ENCODE peak calls at places on chromosomes 11 and 22, in seven cellular contexts. P is IMR-90, G is upper lobe of right lung, I is lower lobe of right lung, Z is AG04450, D is A549, L is MM.1S. U is an unnamed sample.

GRCh38 chr11:31325162-31325561 is 44.4 kb downstream of the DCDC1 start:
- DNase-seq in P (peak; percentile 44), G (no peak), I (no peak), Z (no peak), D (no peak), L (no peak), U (no peak)

GRCh38 chr11:31943056-31943780 is 132.1 kb upstream of the PAX6 start:
- DNase-seq in P (no peak), G (no peak), I (no peak), Z (no peak), D (no peak), L (no peak), U (peak; percentile 29)

GRCh38 chr11:119205080-119205479 is 1.1 kb upstream of the CBL start:
- DNase-seq in P (no peak), G (peak; percentile 77), I (peak; percentile 73), Z (no peak), D (no peak), L (no peak), U (no peak)

GRCh38 chr22:43570531-43571144 is 158.8 kb downstream of the MPPED1 start:
- DNase-seq in P (no peak), G (no peak), I (no peak), Z (no peak), D (no peak), L (no peak), U (no peak)

GRCh38 chr11:122198291-122198983 is 82.4 kb upstream of the BLID start:
- DNase-seq in P (peak; percentile 52), G (no peak), I (no peak), Z (no peak), D (no peak), L (no peak), U (no peak)

GRCh38 chr11:118998388-118998717 is 415 bp downstream of the CENATAC start:
- DNase-seq in P (no peak), G (no peak), I (no peak), Z (no peak), D (no peak), L (no peak), U (no peak)

GRCh38 chr22:48433647-48434046 is 1394.0 kb downstream of the BRD1 start:
- DNase-seq in P (no peak), G (peak; percentile 31), I (no peak), Z (no peak), D (no peak), L (no peak), U (no peak)

GRCh38 chr11:76469141-76469540 is 24.3 kb downstream of the EMSY start:
- DNase-seq in P (no peak), G (no peak), I (no peak), Z (no peak), D (no peak), L (no peak), U (no peak)

GRCh38 chr11:72971611-72972010 is 157.4 kb downstream of the ATG16L2 start:
- DNase-seq in P (no peak), G (no peak), I (no peak), Z (no peak), D (no peak), L (no peak), U (no peak)

GRCh38 chr22:31442768-31443489 is 43.5 kb downstream of the DRG1 start:
- DNase-seq in P (no peak), G (no peak), I (no peak), Z (no peak), D (no peak), L (no peak), U (no peak)

GRCh38 chr11:129694966-129695365 is 120.7 kb upstream of the TMEM45B start:
- DNase-seq in P (no peak), G (peak; percentile 38), I (no peak), Z (no peak), D (no peak), L (no peak), U (no peak)

GRCh38 chr22:49567894-49568750 is 259.6 kb downstream of the BRD1 start:
- DNase-seq in P (no peak), G (no peak), I (no peak), Z (no peak), D (no peak), L (no peak), U (no peak)

GRCh38 chr11:119389611-119390254 is 8.2 kb upstream of the USP2 start:
- DNase-seq in P (no peak), G (no peak), I (no peak), Z (no peak), D (peak; percentile 40), L (peak; percentile 39), U (no peak)

GRCh38 chr11:84549221-84549620 is 1077.9 kb downstream of the DLG2 start:
- DNase-seq in P (no peak), G (no peak), I (no peak), Z (no peak), D (no peak), L (peak; percentile 46), U (peak; percentile 43)

GRCh38 chr22:36010913-36011312 is 17.7 kb downstream of the RBFOX2 start:
- DNase-seq in P (peak; percentile 92), G (no peak), I (no peak), Z (peak; percentile 55), D (no peak), L (no peak), U (no peak)

GRCh38 chr11:69073445-69073844 is 24.7 kb downstream of the TPCN2 start:
- DNase-seq in P (no peak), G (no peak), I (no peak), Z (no peak), D (no peak), L (no peak), U (no peak)

GRCh38 chr22:45493286-45493771 is 9.4 kb upstream of the FBLN1 start:
- DNase-seq in P (no peak), G (peak; percentile 37), I (peak; percentile 15), Z (no peak), D (no peak), L (no peak), U (no peak)

GRCh38 chr11:26599876-26600434 is 27.9 kb upstream of the MUC15 start:
- DNase-seq in P (no peak), G (no peak), I (no peak), Z (no peak), D (no peak), L (no peak), U (no peak)

GRCh38 chr11:86116996-86117705 is 48.3 kb upstream of the PICALM start:
- DNase-seq in P (peak; percentile 65), G (no peak), I (no peak), Z (no peak), D (no peak), L (no peak), U (no peak)

GRCh38 chr11:32487270-32487669 is 51.9 kb upstream of the WT1 start:
- DNase-seq in P (no peak), G (no peak), I (no peak), Z (no peak), D (peak; percentile 41), L (no peak), U (no peak)

DNA sequence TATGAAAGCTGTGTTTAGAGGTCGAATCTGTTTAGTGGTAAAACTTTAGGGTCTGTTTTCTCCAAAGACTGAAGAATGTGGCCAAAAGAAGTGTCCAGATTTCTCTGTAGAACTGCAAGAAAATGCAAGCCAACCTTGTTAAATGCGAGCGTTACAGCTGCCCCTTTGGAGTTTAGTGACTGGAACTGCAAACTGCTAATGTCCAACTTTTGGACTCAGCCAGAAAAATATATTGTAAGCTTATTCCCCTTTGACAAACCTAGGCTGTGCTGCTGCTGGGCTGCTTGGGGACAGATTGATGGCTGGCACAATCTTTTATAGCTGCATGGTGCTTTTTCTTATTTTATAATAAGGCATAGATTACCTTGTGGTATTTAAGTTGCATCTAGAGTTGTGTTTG is 3.9 kb downstream of the TEAD1 start:
- DNase-seq in P (no peak), G (no peak), I (no peak), Z (no peak), D (no peak), L (no peak), U (no peak)
- H3K4me3 ChIP-seq in P (peak overlapping the region; percentile 26), G (peak overlapping the region; percentile 63), I (no peak overlapping the region), Z (peak overlapping the region; percentile 68), D (peak overlapping the region; percentile 90), L (peak overlapping the region; percentile 13), U (no peak overlapping the region)

GRCh38 chr11:102794382-102794781 is 3.6 kb downstream of the MMP1 start:
- DNase-seq in P (peak; percentile 50), G (no peak), I (no peak), Z (no peak), D (peak; percentile 21), L (peak; percentile 26), U (no peak)
- TF ChIP-seq CTCF in P (peak; percentile 54), G (peak; percentile 42), I (peak; percentile 30), Z (peak; percentile 58), D (peak; percentile 14), L (peak; percentile 52), U (peak; percentile 61)

DNA sequence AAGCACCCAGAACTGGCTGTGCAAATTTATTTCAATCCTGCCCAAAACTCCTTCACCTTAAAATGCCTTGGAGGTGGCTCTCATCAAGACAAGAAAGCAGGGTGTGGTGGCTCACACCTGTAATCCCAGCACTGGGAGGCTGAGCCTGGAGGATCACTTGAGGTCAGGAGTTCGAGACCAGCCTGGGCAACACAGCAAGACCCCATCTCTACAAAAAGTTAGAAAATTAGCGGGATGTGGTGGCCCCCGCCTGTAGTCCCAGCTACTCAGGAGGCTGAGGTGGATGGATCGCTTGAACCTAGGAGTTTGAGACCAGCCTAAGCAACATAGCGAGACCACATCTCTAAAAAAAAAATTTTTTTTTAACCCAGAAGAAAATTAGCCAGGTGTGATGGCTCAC is 689 bp upstream of the RAB39A start:
- DNase-seq in P (no peak), G (no peak), I (no peak), Z (no peak), D (no peak), L (no peak), U (no peak)
- H3K4me3 ChIP-seq in P (no peak overlapping the region), G (peak overlapping the region; percentile 54), I (peak overlapping the region; percentile 62), Z (peak overlapping the region; percentile 32), D (peak overlapping the region; percentile 41), L (peak overlapping the region; percentile 67), U (peak overlapping the region; percentile 59)

DNA sequence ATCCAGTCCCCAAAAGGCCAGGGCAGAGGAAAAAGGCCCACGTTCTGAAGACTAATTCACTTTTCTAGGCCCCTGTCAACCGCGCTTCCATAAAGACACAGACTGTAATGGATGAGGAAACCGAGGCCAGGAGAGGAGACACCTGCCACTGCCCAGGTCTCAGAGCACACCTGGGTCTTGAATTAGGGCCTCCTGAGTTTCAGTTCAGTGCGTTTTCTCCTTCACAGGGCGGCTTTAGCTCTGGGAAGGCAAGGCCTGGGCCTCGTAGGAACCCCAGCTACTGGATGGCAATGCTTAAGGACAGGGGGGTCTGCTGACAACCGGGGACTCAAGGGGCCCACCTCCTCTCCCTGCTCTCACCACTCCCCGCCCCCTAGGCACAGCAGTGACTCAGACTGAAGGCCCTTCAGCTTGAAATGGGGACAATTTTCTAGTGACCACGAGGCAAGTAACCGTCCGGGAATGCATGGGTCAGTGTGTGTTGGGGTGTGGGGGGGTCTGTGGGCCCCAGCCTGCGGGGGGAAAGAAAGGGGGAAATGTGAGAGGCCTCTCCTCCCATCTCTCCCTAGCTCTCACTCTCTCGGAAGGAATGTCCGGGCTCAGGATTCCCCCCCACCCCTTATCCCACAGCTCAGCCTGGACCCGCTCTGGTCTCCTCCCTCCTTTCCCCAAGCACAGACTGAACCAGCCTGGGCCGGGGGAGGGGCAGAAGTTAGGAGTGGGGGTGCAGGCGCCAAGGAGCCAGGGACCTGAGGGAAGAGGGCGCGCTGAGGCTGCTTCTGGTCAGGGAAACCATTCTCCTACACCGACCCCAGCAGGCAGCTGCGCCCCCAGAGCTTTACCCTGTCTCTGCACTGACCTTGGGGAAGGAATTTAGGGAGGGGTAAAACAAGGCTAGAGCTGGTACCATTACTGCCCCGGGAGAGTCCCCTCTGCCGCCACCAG is 17.2 kb downstream of the CREB3L1 start:
- DNase-seq in P (peak; percentile 97), G (no peak), I (no peak), Z (peak; percentile 82), D (no peak), L (no peak), U (no peak)
- TF ChIP-seq CTCF in P (no peak), G (no peak), I (no peak), Z (no peak), D (no peak), L (no peak), U (no peak)